ENCODE peak calls at places on chromosome 11, in eight cellular contexts. Q, F, E, K, U, A, M and J are unnamed samples.
A peak's percentile ranks its signal among the peaks of the same experiment; 100 is the strongest.

GRCh38 chr11:73040046-73040445 is 102.1 kb downstream of the FCHSD2 start:
- DNase-seq in M (no peak), A (no peak), U (no peak), Q (no peak), E (no peak), K (no peak), F (no peak), J (no peak)

GRCh38 chr11:94800394-94800793 is 32.2 kb downstream of the AMOTL1 start:
- DNase-seq in U (no peak), A (no peak), Q (no peak), F (no peak), M (no peak), K (no peak), E (no peak), J (no peak)

GRCh38 chr11:31830406-31830805 is 19.3 kb upstream of the PAX6 start:
- DNase-seq in E (no peak), K (no peak), M (no peak), F (no peak), U (no peak), A (no peak), Q (no peak), J (no peak)

GRCh38 chr11:1127664-1128162 is 30.0 kb upstream of the MUC5AC start:
- DNase-seq in E (no peak), F (no peak), M (peak; percentile 2), K (no peak), A (no peak), U (no peak), Q (no peak), J (no peak)

GRCh38 chr11:12111482-12112149 is 1.2 kb downstream of the MICAL2 start:
- DNase-seq in F (no peak), U (no peak), E (no peak), M (no peak), A (no peak), K (no peak), Q (no peak), J (no peak)

GRCh38 chr11:31555938-31556337 is 46.4 kb downstream of the ELP4 start:
- DNase-seq in A (no peak), K (no peak), M (no peak), E (no peak), Q (no peak), U (no peak), F (no peak), J (no peak)

GRCh38 chr11:126965331-126965730 is 35.2 kb downstream of the KIRREL3 start:
- DNase-seq in K (no peak), E (no peak), M (no peak), Q (no peak), U (no peak), A (no peak), F (no peak), J (no peak)

GRCh38 chr11:2655834-2656622 is 43.8 kb downstream of the KCNQ1OT1 start:
- DNase-seq in K (no peak), E (no peak), M (no peak), U (no peak), Q (no peak), A (no peak), F (no peak), J (no peak)

GRCh38 chr11:111770581-111771134 is 4.5 kb upstream of the PPP2R1B start:
- DNase-seq in F (no peak), K (no peak), E (no peak), M (no peak), A (no peak), Q (no peak), U (peak; percentile 6), J (no peak)

GRCh38 chr11:80955588-80955987 is 1514.8 kb upstream of the TENM4 start:
- DNase-seq in K (no peak), E (no peak), Q (no peak), M (no peak), A (no peak), U (no peak), F (no peak), J (no peak)

GRCh38 chr11:1559103-1559951 is 12.7 kb downstream of the DUSP8 start:
- DNase-seq in K (no peak), F (no peak), A (no peak), M (no peak), U (no peak), Q (peak; percentile 89), E (peak; percentile 54), J (no peak)

GRCh38 chr11:20000393-20001134 is 159.7 kb downstream of the DBX1 start:
- DNase-seq in M (no peak), E (no peak), U (peak; percentile 96), F (peak; percentile 50), A (no peak), K (peak; percentile 58), Q (peak; percentile 51), J (no peak)

GRCh38 chr11:132980721-132981120 is 551.6 kb downstream of the OPCML start:
- DNase-seq in A (no peak), F (peak; percentile 14), U (no peak), Q (no peak), E (no peak), M (no peak), K (no peak), J (no peak)

GRCh38 chr11:504053-504993 is 2.7 kb downstream of the RNH1 start:
- DNase-seq in U (no peak), E (peak; percentile 74), K (no peak), A (no peak), Q (peak; percentile 53), M (no peak), F (no peak), J (no peak)

GRCh38 chr11:114317738-114318137 is 21.5 kb downstream of the NNMT start:
- DNase-seq in F (peak; percentile 57), U (peak; percentile 50), Q (peak; percentile 39), K (peak; percentile 37), M (peak; percentile 56), E (peak; percentile 43), A (no peak), J (peak; percentile 16)

GRCh38 chr11:76698321-76699043 is 27.9 kb upstream of the LRRC32 start:
- DNase-seq in F (no peak), E (peak; percentile 84), Q (no peak), A (no peak), K (no peak), M (peak; percentile 35), U (no peak), J (peak; percentile 50)

GRCh38 chr11:73376168-73376802 is at the start of gene RELT:
- DNase-seq in A (peak; percentile 85), F (peak; percentile 84), E (peak; percentile 98), Q (peak; percentile 89), M (peak; percentile 99), U (peak; percentile 85), K (peak; percentile 97), J (peak; percentile 95)

GRCh38 chr11:65497141-65498041 is 1.5 kb upstream of the MALAT1 start:
- DNase-seq in F (peak; percentile 98), U (peak; percentile 98), M (peak; percentile 99), Q (peak; percentile 99), A (peak; percentile 95), E (peak; percentile 99), K (peak; percentile 98), J (peak; percentile 99)

GRCh38 chr11:60867871-60868681 is 734 bp downstream of the ZP1 start:
- DNase-seq in A (no peak), E (no peak), U (no peak), Q (no peak), K (no peak), F (no peak), M (no peak), J (no peak)

GRCh38 chr11:117670443-117670842 is 126.6 kb downstream of the DSCAML1 start:
- DNase-seq in U (no peak), M (no peak), K (no peak), Q (no peak), F (no peak), A (no peak), E (no peak), J (no peak)

GRCh38 chr11:31628111-31628510 is 118.5 kb downstream of the ELP4 start:
- DNase-seq in E (no peak), K (no peak), U (no peak), M (no peak), A (no peak), Q (no peak), F (no peak), J (no peak)

GRCh38 chr11:78535920-78536319 is 38.7 kb downstream of the NARS2 start:
- DNase-seq in U (no peak), A (no peak), Q (no peak), M (no peak), E (no peak), K (no peak), F (no peak), J (no peak)

GRCh38 chr11:20099527-20099926 is 60.7 kb downstream of the DBX1 start:
- DNase-seq in A (no peak), Q (no peak), M (no peak), K (no peak), E (peak; percentile 64), U (no peak), F (no peak), J (no peak)